ENCODE peak calls at places on chromosomes 1 and 21, in seven cellular contexts. V is Peyer's patch, Q is kidney epithelial cell, C is neural progenitor cell, F is uterus, R is NCI-H2081, S is Kasumi-1. T is an unnamed sample.

GRCh38 chr1:232553050-232553754 is 76.7 kb downstream of the SIPA1L2 start:
- DNase-seq in Q (no peak), R (no peak), S (no peak), C (no peak), F (peak), V (no peak), T (no peak)

GRCh38 chr1:160438320-160438918 is 38.1 kb downstream of the VANGL2 start:
- DNase-seq in F (no peak), S (no peak), Q (no peak), C (no peak), R (no peak), V (no peak), T (no peak)

GRCh38 chr1:28354121-28354520 is 15.4 kb upstream of the PHACTR4 start:
- DNase-seq in C (no peak), F (no peak), R (no peak), S (no peak), V (no peak), Q (no peak), T (no peak)

GRCh38 chr1:30698401-30698981 is 24.9 kb downstream of the MATN1 start:
- DNase-seq in C (no peak), V (no peak), R (no peak), Q (no peak), F (peak), S (no peak), T (no peak)

GRCh38 chr1:18178125-18178524 is 70.5 kb downstream of the IGSF21 start:
- DNase-seq in C (no peak), V (no peak), R (no peak), S (no peak), Q (no peak), F (no peak), T (no peak)

GRCh38 chr1:3074800-3075199 is 5.8 kb downstream of the PRDM16 start:
- DNase-seq in R (no peak), V (no peak), C (no peak), S (no peak), Q (no peak), F (no peak), T (no peak)

GRCh38 chr1:91731815-91732214 is 154.1 kb downstream of the TGFBR3 start:
- DNase-seq in C (no peak), S (no peak), Q (peak), R (no peak), V (no peak), F (peak), T (no peak)

GRCh38 chr1:57489342-57490036 is 65.6 kb upstream of the DAB1 start:
- DNase-seq in R (peak), S (no peak), F (no peak), V (no peak), Q (no peak), C (peak), T (peak)

GRCh38 chr1:187871177-187871576 is 1042.4 kb downstream of the PLA2G4A start:
- DNase-seq in V (no peak), Q (no peak), S (no peak), F (no peak), R (no peak), C (peak), T (no peak)

GRCh38 chr1:21894034-21894881 is 42.9 kb downstream of the HSPG2 start:
- DNase-seq in C (no peak), V (no peak), Q (no peak), R (no peak), F (no peak), S (no peak), T (no peak)

GRCh38 chr1:150507912-150508864 is at the start of gene ECM1:
- DNase-seq in Q (peak), C (no peak), V (no peak), S (peak), F (peak), R (no peak), T (no peak)

GRCh38 chr1:244248426-244248825 is 197.3 kb downstream of the ZBTB18 start:
- DNase-seq in S (no peak), R (no peak), V (no peak), Q (no peak), C (no peak), F (no peak), T (no peak)

GRCh38 chr1:32338637-32339145 is 2.7 kb upstream of the MARCKSL1 start:
- DNase-seq in Q (no peak), V (no peak), R (no peak), F (no peak), S (no peak), C (no peak), T (no peak)

GRCh38 chr1:11397151-11397902 is 81.6 kb upstream of the DISP3 start:
- DNase-seq in S (no peak), C (no peak), F (no peak), Q (no peak), R (no peak), V (no peak), T (no peak)

GRCh38 chr21:14968821-14969220 is 96.0 kb downstream of the NRIP1 start:
- DNase-seq in C (no peak), V (no peak), R (no peak), Q (no peak), S (no peak), F (no peak), T (no peak)

GRCh38 chr1:186838380-186839076 is 9.8 kb downstream of the PLA2G4A start:
- DNase-seq in R (no peak), Q (no peak), S (peak), V (no peak), C (no peak), F (no peak), T (no peak)

GRCh38 chr1:39852876-39853275 is 30.4 kb downstream of the TRIT1 start:
- DNase-seq in S (no peak), V (no peak), Q (no peak), C (no peak), F (no peak), R (no peak), T (no peak)

GRCh38 chr1:63329621-63330330 is 7.4 kb downstream of the FOXD3 start:
- DNase-seq in R (no peak), F (no peak), S (no peak), V (no peak), Q (no peak), C (no peak), T (no peak)

GRCh38 chr1:85707990-85708825 is at the start of gene ZNHIT6:
- DNase-seq in V (peak), C (peak), R (peak), Q (peak), S (peak), F (peak), T (peak)

GRCh38 chr1:219987325-219987724 is 59.0 kb upstream of the SLC30A10 start:
- DNase-seq in S (no peak), Q (no peak), R (no peak), F (no peak), V (no peak), C (no peak), T (no peak)